ENCODE peak calls at places on chromosomes 7 and 10, in five cellular contexts. One of them, this sample, is unnamed.

GRCh38 chr10:17074548-17074860 is 55.1 kb downstream of the CUBN start:
- DNase-seq in T-cell: no peak
- DNase-seq in activated CD8-positive, alpha-beta memory T cell treated with anti-CD3 and anti-CD28 coated beads, Interleukin-2, amount 50 U/mL, for 4 hours: no peak
- DNase-seq in NAMALWA: no peak
- DNase-seq in germinal center: no peak
- DNase-seq in this sample: no peak

GRCh38 chr7:44052771-44053365 is 8.4 kb downstream of the DBNL start:
- DNase-seq in activated CD8-positive, alpha-beta memory T cell treated with anti-CD3 and anti-CD28 coated beads, Interleukin-2, amount 50 U/mL, for 4 hours: no peak
- DNase-seq in T-cell: no peak
- DNase-seq in NAMALWA: no peak
- DNase-seq in germinal center: no peak
- DNase-seq in this sample: no peak

GRCh38 chr7:30255096-30255769 is 29.2 kb upstream of the ZNRF2 start:
- DNase-seq in germinal center: no peak
- DNase-seq in activated CD8-positive, alpha-beta memory T cell treated with anti-CD3 and anti-CD28 coated beads, Interleukin-2, amount 50 U/mL, for 4 hours: no peak
- DNase-seq in NAMALWA: no peak
- DNase-seq in T-cell: no peak
- DNase-seq in this sample: no peak

GRCh38 chr10:6068006-6068405 is 5.8 kb upstream of the IL2RA start:
- DNase-seq in activated CD8-positive, alpha-beta memory T cell treated with anti-CD3 and anti-CD28 coated beads, Interleukin-2, amount 50 U/mL, for 4 hours: no peak
- DNase-seq in germinal center: no peak
- DNase-seq in T-cell: no peak
- DNase-seq in NAMALWA: no peak
- DNase-seq in this sample: no peak

GRCh38 chr10:104336829-104337526 is 1.3 kb downstream of the ITPRIP start:
- DNase-seq in germinal center: no peak
- DNase-seq in activated CD8-positive, alpha-beta memory T cell treated with anti-CD3 and anti-CD28 coated beads, Interleukin-2, amount 50 U/mL, for 4 hours: no peak
- DNase-seq in T-cell: no peak
- DNase-seq in NAMALWA: peak
- DNase-seq in this sample: no peak

GRCh38 chr10:114404171-114405010 is at the start of gene AFAP1L2:
- DNase-seq in activated CD8-positive, alpha-beta memory T cell treated with anti-CD3 and anti-CD28 coated beads, Interleukin-2, amount 50 U/mL, for 4 hours: no peak
- DNase-seq in germinal center: no peak
- DNase-seq in NAMALWA: no peak
- DNase-seq in T-cell: no peak
- DNase-seq in this sample: no peak

GRCh38 chr10:33215635-33216034 is 118.8 kb downstream of the NRP1 start:
- DNase-seq in germinal center: no peak
- DNase-seq in T-cell: no peak
- DNase-seq in NAMALWA: no peak
- DNase-seq in activated CD8-positive, alpha-beta memory T cell treated with anti-CD3 and anti-CD28 coated beads, Interleukin-2, amount 50 U/mL, for 4 hours: no peak
- DNase-seq in this sample: no peak

GRCh38 chr10:110158051-110159005 is 49.1 kb upstream of the MXI1 start:
- DNase-seq in germinal center: no peak
- DNase-seq in T-cell: no peak
- DNase-seq in NAMALWA: no peak
- DNase-seq in activated CD8-positive, alpha-beta memory T cell treated with anti-CD3 and anti-CD28 coated beads, Interleukin-2, amount 50 U/mL, for 4 hours: no peak
- DNase-seq in this sample: no peak

GRCh38 chr10:33715303-33715702 is 380.8 kb upstream of the NRP1 start:
- DNase-seq in T-cell: no peak
- DNase-seq in activated CD8-positive, alpha-beta memory T cell treated with anti-CD3 and anti-CD28 coated beads, Interleukin-2, amount 50 U/mL, for 4 hours: no peak
- DNase-seq in germinal center: no peak
- DNase-seq in NAMALWA: no peak
- DNase-seq in this sample: no peak

GRCh38 chr7:522071-522937 is 2.7 kb upstream of the PDGFA start:
- DNase-seq in NAMALWA: no peak
- DNase-seq in activated CD8-positive, alpha-beta memory T cell treated with anti-CD3 and anti-CD28 coated beads, Interleukin-2, amount 50 U/mL, for 4 hours: no peak
- DNase-seq in germinal center: peak
- DNase-seq in T-cell: no peak
- DNase-seq in this sample: no peak

GRCh38 chr10:31940839-31941653 is 12.4 kb upstream of the ARHGAP12 start:
- DNase-seq in NAMALWA: no peak
- DNase-seq in germinal center: no peak
- DNase-seq in T-cell: no peak
- DNase-seq in activated CD8-positive, alpha-beta memory T cell treated with anti-CD3 and anti-CD28 coated beads, Interleukin-2, amount 50 U/mL, for 4 hours: no peak
- DNase-seq in this sample: no peak

GRCh38 chr7:19621740-19622139 is 87.1 kb downstream of the POLR1F start:
- DNase-seq in germinal center: no peak
- DNase-seq in NAMALWA: no peak
- DNase-seq in T-cell: no peak
- DNase-seq in activated CD8-positive, alpha-beta memory T cell treated with anti-CD3 and anti-CD28 coated beads, Interleukin-2, amount 50 U/mL, for 4 hours: no peak
- DNase-seq in this sample: no peak

GRCh38 chr10:4677296-4678021 is 148.5 kb upstream of the AKR1E2 start:
- DNase-seq in germinal center: no peak
- DNase-seq in activated CD8-positive, alpha-beta memory T cell treated with anti-CD3 and anti-CD28 coated beads, Interleukin-2, amount 50 U/mL, for 4 hours: no peak
- DNase-seq in NAMALWA: no peak
- DNase-seq in T-cell: no peak
- DNase-seq in this sample: no peak

GRCh38 chr10:120983721-120984120 is 132.6 kb downstream of the WDR11 start:
- DNase-seq in activated CD8-positive, alpha-beta memory T cell treated with anti-CD3 and anti-CD28 coated beads, Interleukin-2, amount 50 U/mL, for 4 hours: no peak
- DNase-seq in NAMALWA: no peak
- DNase-seq in T-cell: no peak
- DNase-seq in germinal center: no peak
- DNase-seq in this sample: no peak

GRCh38 chr10:69731184-69731583 is 70.5 kb upstream of the COL13A1 start:
- DNase-seq in germinal center: no peak
- DNase-seq in activated CD8-positive, alpha-beta memory T cell treated with anti-CD3 and anti-CD28 coated beads, Interleukin-2, amount 50 U/mL, for 4 hours: no peak
- DNase-seq in T-cell: no peak
- DNase-seq in NAMALWA: no peak
- DNase-seq in this sample: no peak

GRCh38 chr10:24973163-24973562 is 20.8 kb upstream of the PRTFDC1 start:
- DNase-seq in NAMALWA: no peak
- DNase-seq in activated CD8-positive, alpha-beta memory T cell treated with anti-CD3 and anti-CD28 coated beads, Interleukin-2, amount 50 U/mL, for 4 hours: no peak
- DNase-seq in T-cell: no peak
- DNase-seq in germinal center: no peak
- DNase-seq in this sample: no peak

GRCh38 chr7:45564485-45564884 is 9.7 kb upstream of the ADCY1 start:
- DNase-seq in activated CD8-positive, alpha-beta memory T cell treated with anti-CD3 and anti-CD28 coated beads, Interleukin-2, amount 50 U/mL, for 4 hours: no peak
- DNase-seq in NAMALWA: no peak
- DNase-seq in T-cell: no peak
- DNase-seq in germinal center: no peak
- DNase-seq in this sample: no peak

GRCh38 chr10:80599424-80599847 is 61.7 kb downstream of the SH2D4B start:
- DNase-seq in T-cell: peak
- DNase-seq in germinal center: peak
- DNase-seq in activated CD8-positive, alpha-beta memory T cell treated with anti-CD3 and anti-CD28 coated beads, Interleukin-2, amount 50 U/mL, for 4 hours: peak
- DNase-seq in NAMALWA: peak
- DNase-seq in this sample: peak

GRCh38 chr7:66953044-66953427 is 32.0 kb downstream of the TMEM248 start:
- DNase-seq in T-cell: no peak
- DNase-seq in NAMALWA: peak
- DNase-seq in germinal center: peak
- DNase-seq in activated CD8-positive, alpha-beta memory T cell treated with anti-CD3 and anti-CD28 coated beads, Interleukin-2, amount 50 U/mL, for 4 hours: no peak
- DNase-seq in this sample: no peak

GRCh38 chr10:97759157-97759980 is 12.4 kb downstream of the SFRP5 start:
- DNase-seq in germinal center: no peak
- DNase-seq in T-cell: peak
- DNase-seq in activated CD8-positive, alpha-beta memory T cell treated with anti-CD3 and anti-CD28 coated beads, Interleukin-2, amount 50 U/mL, for 4 hours: peak
- DNase-seq in NAMALWA: peak
- DNase-seq in this sample: peak

GRCh38 chr10:88932539-88933256 is 19.9 kb downstream of the ACTA2 start:
- DNase-seq in activated CD8-positive, alpha-beta memory T cell treated with anti-CD3 and anti-CD28 coated beads, Interleukin-2, amount 50 U/mL, for 4 hours: peak
- DNase-seq in T-cell: peak
- DNase-seq in germinal center: peak
- DNase-seq in NAMALWA: peak
- DNase-seq in this sample: no peak

GRCh38 chr10:99834410-99834809 is 52.0 kb downstream of the ABCC2 start:
- DNase-seq in NAMALWA: no peak
- DNase-seq in germinal center: no peak
- DNase-seq in T-cell: no peak
- DNase-seq in activated CD8-positive, alpha-beta memory T cell treated with anti-CD3 and anti-CD28 coated beads, Interleukin-2, amount 50 U/mL, for 4 hours: no peak
- DNase-seq in this sample: no peak

GRCh38 chr7:130489140-130489967 is 2.5 kb upstream of the MEST start:
- DNase-seq in germinal center: no peak
- DNase-seq in T-cell: no peak
- DNase-seq in activated CD8-positive, alpha-beta memory T cell treated with anti-CD3 and anti-CD28 coated beads, Interleukin-2, amount 50 U/mL, for 4 hours: no peak
- DNase-seq in NAMALWA: no peak
- DNase-seq in this sample: peak

GRCh38 chr7:129828989-129829676 is 123.6 kb downstream of the UBE2H start:
- DNase-seq in activated CD8-positive, alpha-beta memory T cell treated with anti-CD3 and anti-CD28 coated beads, Interleukin-2, amount 50 U/mL, for 4 hours: no peak
- DNase-seq in NAMALWA: peak
- DNase-seq in T-cell: no peak
- DNase-seq in germinal center: no peak
- DNase-seq in this sample: no peak

GRCh38 chr7:79282051-79282694 is 171.3 kb downstream of the MAGI2 start:
- DNase-seq in activated CD8-positive, alpha-beta memory T cell treated with anti-CD3 and anti-CD28 coated beads, Interleukin-2, amount 50 U/mL, for 4 hours: no peak
- DNase-seq in NAMALWA: peak
- DNase-seq in germinal center: no peak
- DNase-seq in T-cell: no peak
- DNase-seq in this sample: no peak

GRCh38 chr10:95601116-95601719 is 40.0 kb upstream of the SORBS1 start:
- DNase-seq in germinal center: peak
- DNase-seq in T-cell: peak
- DNase-seq in activated CD8-positive, alpha-beta memory T cell treated with anti-CD3 and anti-CD28 coated beads, Interleukin-2, amount 50 U/mL, for 4 hours: peak
- DNase-seq in NAMALWA: peak
- DNase-seq in this sample: peak

GRCh38 chr10:130924138-130924819 is 387.2 kb downstream of the TCERG1L start:
- DNase-seq in T-cell: no peak
- DNase-seq in activated CD8-positive, alpha-beta memory T cell treated with anti-CD3 and anti-CD28 coated beads, Interleukin-2, amount 50 U/mL, for 4 hours: no peak
- DNase-seq in germinal center: no peak
- DNase-seq in NAMALWA: no peak
- DNase-seq in this sample: no peak

GRCh38 chr7:19116121-19117080 is 1.0 kb downstream of the TWIST1 start:
- DNase-seq in activated CD8-positive, alpha-beta memory T cell treated with anti-CD3 and anti-CD28 coated beads, Interleukin-2, amount 50 U/mL, for 4 hours: no peak
- DNase-seq in NAMALWA: no peak
- DNase-seq in germinal center: peak
- DNase-seq in T-cell: no peak
- DNase-seq in this sample: no peak

GRCh38 chr7:44154703-44155102 is 13.6 kb upstream of the MYL7 start:
- DNase-seq in T-cell: no peak
- DNase-seq in activated CD8-positive, alpha-beta memory T cell treated with anti-CD3 and anti-CD28 coated beads, Interleukin-2, amount 50 U/mL, for 4 hours: no peak
- DNase-seq in NAMALWA: no peak
- DNase-seq in germinal center: no peak
- DNase-seq in this sample: no peak

GRCh38 chr7:96415293-96415940 is 93.5 kb upstream of the SLC25A13 start:
- DNase-seq in activated CD8-positive, alpha-beta memory T cell treated with anti-CD3 and anti-CD28 coated beads, Interleukin-2, amount 50 U/mL, for 4 hours: no peak
- DNase-seq in germinal center: no peak
- DNase-seq in T-cell: no peak
- DNase-seq in NAMALWA: no peak
- DNase-seq in this sample: no peak

GRCh38 chr10:46514431-46514861 is 42.0 kb downstream of the GPRIN2 start:
- DNase-seq in T-cell: no peak
- DNase-seq in activated CD8-positive, alpha-beta memory T cell treated with anti-CD3 and anti-CD28 coated beads, Interleukin-2, amount 50 U/mL, for 4 hours: peak
- DNase-seq in germinal center: no peak
- DNase-seq in NAMALWA: no peak
- DNase-seq in this sample: no peak

GRCh38 chr10:114347191-114347739 is 57.0 kb downstream of the AFAP1L2 start:
- DNase-seq in germinal center: no peak
- DNase-seq in T-cell: no peak
- DNase-seq in NAMALWA: no peak
- DNase-seq in activated CD8-positive, alpha-beta memory T cell treated with anti-CD3 and anti-CD28 coated beads, Interleukin-2, amount 50 U/mL, for 4 hours: no peak
- DNase-seq in this sample: no peak

GRCh38 chr10:77251297-77252013 is 386.2 kb downstream of the KCNMA1 start:
- DNase-seq in T-cell: no peak
- DNase-seq in NAMALWA: peak
- DNase-seq in germinal center: peak
- DNase-seq in activated CD8-positive, alpha-beta memory T cell treated with anti-CD3 and anti-CD28 coated beads, Interleukin-2, amount 50 U/mL, for 4 hours: peak
- DNase-seq in this sample: no peak

GRCh38 chr10:109977382-109977806 is 30.4 kb upstream of the ADD3 start:
- DNase-seq in germinal center: no peak
- DNase-seq in activated CD8-positive, alpha-beta memory T cell treated with anti-CD3 and anti-CD28 coated beads, Interleukin-2, amount 50 U/mL, for 4 hours: no peak
- DNase-seq in T-cell: no peak
- DNase-seq in NAMALWA: no peak
- DNase-seq in this sample: no peak

GRCh38 chr7:95608344-95609173 is 12.2 kb upstream of the PDK4 start:
- DNase-seq in T-cell: no peak
- DNase-seq in NAMALWA: peak
- DNase-seq in germinal center: peak
- DNase-seq in activated CD8-positive, alpha-beta memory T cell treated with anti-CD3 and anti-CD28 coated beads, Interleukin-2, amount 50 U/mL, for 4 hours: no peak
- DNase-seq in this sample: peak